ENCODE peak calls at places on chromosome 5, in four cellular contexts. G is A549, U is T1000, Q is endodermal cell. D is an unnamed sample.

GRCh38 chr5:95984287-95984938 is 22.8 kb upstream of the ELL2 start:
- DNase-seq in G (no peak), U (no peak), Q (no peak), D (no peak)

GRCh38 chr5:178551059-178551458 is 39.1 kb downstream of the COL23A1 start:
- DNase-seq in G (peak), U (no peak), Q (no peak), D (no peak)

GRCh38 chr5:10702040-10702629 is 58.9 kb downstream of the DAP start:
- DNase-seq in G (no peak), U (peak), Q (no peak), D (peak)

GRCh38 chr5:192691-192969 is 1.3 kb downstream of the LRRC14B start:
- DNase-seq in G (no peak), U (no peak), Q (no peak), D (no peak)

GRCh38 chr5:176373100-176373818 is 8.0 kb downstream of the ARL10 start:
- DNase-seq in G (no peak), U (no peak), Q (no peak), D (no peak)

GRCh38 chr5:179759961-179760541 is 27.4 kb downstream of the MAML1 start:
- DNase-seq in G (no peak), U (no peak), Q (no peak), D (no peak)

GRCh38 chr5:179183481-179183880 is 123.3 kb downstream of the ZNF354C start:
- DNase-seq in G (no peak), U (no peak), Q (no peak), D (no peak)

GRCh38 chr5:20601678-20602100 is 613.7 kb upstream of the CDH18 start:
- DNase-seq in G (no peak), U (peak), Q (peak), D (no peak)

GRCh38 chr5:114305402-114306207 is 56.3 kb upstream of the KCNN2 start:
- DNase-seq in G (no peak), U (no peak), Q (peak), D (no peak)

D was measured in brain pericyte.